ENCODE peak calls at places on chromosome 11, in five cellular contexts. W is IMR-90, I is HepG2, Q is ovary, B is tibial nerve. P is an unnamed sample.

GRCh38 chr11:130146797-130147196 is 12.8 kb upstream of the ST14 start:
- DNase-seq in Q (no peak), W (no peak), I (no peak), B (peak), P (no peak)

GRCh38 chr11:5304046-5304445 is 2.3 kb upstream of the OR51B4 start:
- DNase-seq in W (no peak), B (no peak), I (no peak), Q (no peak), P (no peak)

GRCh38 chr11:109085708-109086373 is 336.1 kb upstream of the C11orf87 start:
- DNase-seq in I (no peak), B (no peak), Q (no peak), W (peak), P (no peak)

GRCh38 chr11:2578006-2578933 is 121.5 kb downstream of the KCNQ1OT1 start:
- DNase-seq in W (no peak), B (no peak), I (no peak), Q (peak), P (no peak)

GRCh38 chr11:72771507-72771906 is 19.3 kb upstream of the ARAP1 start:
- DNase-seq in B (no peak), I (no peak), W (peak), Q (no peak), P (no peak)

GRCh38 chr11:110529043-110529442 is 99.3 kb downstream of the FDX1 start:
- DNase-seq in B (no peak), I (peak), Q (no peak), W (no peak), P (no peak)

GRCh38 chr11:47349521-47350095 is 2.9 kb downstream of the MYBPC3 start:
- DNase-seq in W (no peak), B (no peak), Q (no peak), I (no peak), P (no peak)

GRCh38 chr11:33742249-33742851 is 6.1 kb upstream of the CD59 start:
- DNase-seq in Q (no peak), I (no peak), W (no peak), B (no peak), P (no peak)

GRCh38 chr11:119094816-119095065 is 6.9 kb downstream of the DPAGT1 start:
- DNase-seq in Q (peak), W (peak), B (peak), I (peak), P (peak)

GRCh38 chr11:104968365-104968855 is at the start of gene CASP4:
- DNase-seq in W (peak), I (peak), Q (no peak), B (peak), P (no peak)
- H3K27ac ChIP-seq in W (peak), I (peak), Q (peak), B (peak), P (peak)

GRCh38 chr11:65900125-65900898 is at the start of gene FOSL1:
- DNase-seq in B (peak), Q (peak), I (peak), W (peak), P (peak)
- TF ChIP-seq POLR2A in B (no peak), Q (no peak), I (peak), W (peak), P (peak)

DNA sequence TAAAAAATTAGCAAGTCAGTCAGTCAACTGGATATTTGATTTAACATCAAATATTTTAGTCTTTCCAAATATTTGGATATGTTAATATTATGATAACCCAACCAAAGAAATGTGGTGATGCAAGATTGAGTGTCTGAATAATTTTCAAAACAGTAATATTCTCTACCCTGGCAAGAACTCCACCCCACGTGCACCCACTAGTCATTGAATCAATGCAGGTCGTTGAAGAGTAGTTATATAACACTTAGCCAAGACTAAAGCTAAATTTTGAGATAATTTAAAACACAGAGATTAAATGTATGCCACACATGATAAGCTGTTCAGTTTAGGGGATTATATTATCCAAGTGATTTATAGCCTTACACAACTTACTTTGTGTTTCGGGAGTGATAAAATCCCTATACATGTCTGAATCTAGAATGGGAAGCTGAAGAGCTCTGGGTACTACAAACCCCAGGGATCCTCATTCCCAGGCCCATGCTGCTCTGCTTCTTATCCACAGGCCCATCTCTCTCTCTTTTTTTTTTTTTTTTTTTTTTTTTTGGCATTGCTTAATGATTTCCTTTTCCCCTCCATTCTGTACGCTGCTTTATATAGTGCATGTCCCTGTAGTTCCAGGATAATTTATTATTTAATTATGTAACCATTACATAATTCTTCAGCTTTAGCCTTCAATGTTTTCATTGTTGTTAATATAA is 392.9 kb downstream of the NTM start:
- DNase-seq in W (peak), I (no peak), Q (no peak), B (peak), P (no peak)
- H3K27ac ChIP-seq in W (no peak), I (no peak), Q (no peak), B (no peak), P (no peak)

DNA sequence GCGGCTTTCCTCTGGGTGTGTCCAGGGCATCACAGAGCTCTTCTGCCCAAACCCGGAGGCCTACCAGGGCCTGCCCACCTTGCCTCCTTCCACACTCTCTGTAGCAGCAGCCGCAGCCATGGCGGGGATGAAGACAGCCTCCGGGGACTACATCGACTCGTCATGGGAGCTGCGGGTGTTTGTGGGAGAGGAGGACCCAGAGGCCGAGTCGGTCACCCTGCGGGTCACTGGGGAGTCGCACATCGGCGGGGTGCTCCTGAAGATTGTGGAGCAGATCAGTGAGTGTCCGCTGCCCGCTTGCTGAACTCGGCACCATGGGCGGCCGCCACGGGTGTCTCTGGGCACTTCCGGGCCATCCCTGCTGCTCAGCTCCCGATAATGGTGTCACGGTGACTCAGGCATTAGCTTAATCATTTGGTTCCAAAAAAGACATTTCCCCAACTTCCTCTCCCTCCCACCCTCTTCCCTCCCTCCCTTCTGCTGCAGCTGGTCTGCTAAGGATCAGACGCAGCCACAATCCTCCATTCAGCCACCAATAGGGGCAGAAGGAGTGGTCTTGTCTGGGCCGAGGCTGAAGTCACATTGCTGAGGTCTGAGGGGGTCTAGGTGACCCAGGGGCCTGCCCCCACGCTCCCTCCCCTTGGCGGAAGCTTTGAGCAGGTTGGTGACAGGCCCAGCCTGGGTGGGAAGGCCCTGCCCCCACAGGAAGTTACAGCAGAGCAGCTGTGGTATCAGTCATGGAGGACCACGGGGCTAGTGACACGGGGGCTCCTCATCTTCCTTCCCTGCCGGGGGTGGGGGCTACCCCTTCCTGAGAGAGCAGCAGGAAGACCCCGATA is 945 bp downstream of the FERMT3 start:
- DNase-seq in I (no peak), Q (peak), W (peak), B (peak), P (no peak)
- TF ChIP-seq POLR2A in I (no peak), Q (no peak), W (no peak), B (no peak), P (no peak)

GRCh38 chr11:96254854-96255253 is 88.1 kb downstream of the MAML2 start:
- DNase-seq in W (no peak), I (no peak), Q (no peak), B (no peak), P (no peak)
- H3K27ac ChIP-seq in W (no peak), I (no peak), Q (no peak), B (no peak), P (no peak)

DNA sequence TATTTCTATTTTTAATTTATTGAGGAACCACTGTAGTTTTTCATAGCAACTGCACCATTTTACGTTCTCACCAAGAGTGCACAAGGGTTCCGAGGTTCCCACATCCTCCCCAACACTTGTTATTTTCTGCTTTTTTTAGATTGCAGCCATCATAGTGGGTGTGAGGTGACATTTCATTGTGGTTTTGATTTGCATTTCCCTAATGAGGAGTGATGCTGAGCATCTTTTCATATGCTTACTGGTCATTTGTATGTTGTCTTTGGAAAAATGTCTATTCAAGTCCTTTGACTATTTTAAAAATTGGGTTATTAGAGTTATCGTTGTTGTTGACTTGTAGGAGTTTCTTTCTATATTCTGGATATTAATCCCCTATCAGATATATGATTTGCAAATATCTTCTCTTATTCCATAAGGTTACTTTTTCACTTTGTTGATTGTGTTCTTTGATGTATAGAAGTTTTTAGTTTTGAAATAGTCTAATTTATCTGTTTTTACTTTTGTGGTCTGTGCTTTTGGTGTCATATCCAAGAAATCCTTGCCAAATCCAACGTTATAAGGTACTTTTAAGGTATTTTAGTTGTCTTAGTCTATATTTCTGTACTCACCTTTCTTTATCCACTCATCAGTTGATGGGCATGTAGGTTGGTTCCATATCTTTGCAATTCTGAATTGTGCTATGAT is 9.0 kb downstream of the NEAT1 start:
- DNase-seq in Q (no peak), W (peak), B (no peak), I (no peak), P (no peak)
- TF ChIP-seq POLR2A in Q (no peak), W (peak), B (peak), I (no peak), P (peak)